ENCODE peak calls at places on chromosome 15, in four cellular contexts. O, V, E and L are unnamed samples.

GRCh38 chr15:97995881-97996603 is 35.5 kb downstream of the ARRDC4 start:
- DNase-seq in O (no peak), E (no peak), V (no peak), L (no peak)

GRCh38 chr15:37076543-37076942 is 23.8 kb downstream of the MEIS2 start:
- DNase-seq in O (no peak), E (no peak), V (no peak), L (no peak)

GRCh38 chr15:72503147-72503546 is 29.0 kb downstream of the ARIH1 start:
- DNase-seq in O (no peak), V (no peak), E (no peak), L (no peak)

GRCh38 chr15:58690703-58691102 is 58.8 kb downstream of the ADAM10 start:
- DNase-seq in V (no peak), E (no peak), O (peak; percentile 5), L (no peak)

GRCh38 chr15:60128000-60128376 is 123.9 kb downstream of the FOXB1 start:
- DNase-seq in O (no peak), E (no peak), V (no peak), L (no peak)

GRCh38 chr15:26981492-26981891 is 10.5 kb downstream of the GABRG3 start:
- DNase-seq in V (no peak), E (no peak), O (no peak), L (no peak)

GRCh38 chr15:31516874-31517273 is 190.2 kb downstream of the KLF13 start:
- DNase-seq in V (no peak), E (no peak), O (no peak), L (no peak)

GRCh38 chr15:100043069-100043641 is 298.6 kb downstream of the ADAMTS17 start:
- DNase-seq in E (no peak), V (peak; percentile 48), O (no peak), L (no peak)

GRCh38 chr15:93415576-93415975 is 326.6 kb upstream of the RGMA start:
- DNase-seq in E (no peak), O (no peak), V (no peak), L (no peak)

GRCh38 chr15:57437564-57437963 is 61.3 kb downstream of the CGNL1 start:
- DNase-seq in E (no peak), V (no peak), O (no peak), L (no peak)

GRCh38 chr15:71202712-71203111 is 87.4 kb downstream of the THSD4 start:
- DNase-seq in E (no peak), V (no peak), O (no peak), L (no peak)

GRCh38 chr15:78301813-78302212 is 2.4 kb upstream of the SKIC8 start:
- DNase-seq in V (no peak), O (no peak), E (no peak), L (no peak)

GRCh38 chr15:52481915-52482314 is 46.8 kb downstream of the MYO5A start:
- DNase-seq in O (peak; percentile 91), V (no peak), E (no peak), L (peak; percentile 25)

GRCh38 chr15:39458131-39458530 is 122.7 kb upstream of the THBS1 start:
- DNase-seq in O (no peak), V (no peak), E (no peak), L (no peak)

GRCh38 chr15:35206060-35206675 is 121.1 kb upstream of the NANOGP8 start:
- DNase-seq in V (peak; percentile 4), E (no peak), O (no peak), L (no peak)

GRCh38 chr15:59380902-59381610 is 8.4 kb upstream of the MYO1E start:
- DNase-seq in O (no peak), V (no peak), E (no peak), L (no peak)

GRCh38 chr15:81449836-81450474 is 75.9 kb upstream of the TMC3 start:
- DNase-seq in O (no peak), E (no peak), V (no peak), L (no peak)

GRCh38 chr15:39657714-39658113 is 76.8 kb downstream of the THBS1 start:
- DNase-seq in V (no peak), E (no peak), O (no peak), L (no peak)

GRCh38 chr15:31400222-31400927 is 73.7 kb downstream of the KLF13 start:
- DNase-seq in E (no peak), V (no peak), O (no peak), L (no peak)

GRCh38 chr15:48358229-48358641 is 27.0 kb downstream of the DUT start:
- DNase-seq in E (no peak), O (no peak), V (no peak), L (no peak)

GRCh38 chr15:22904736-22905135 is 66.3 kb downstream of the NIPA2 start:
- DNase-seq in E (no peak), V (no peak), O (no peak), L (no peak)

GRCh38 chr15:36469567-36469966 is 109.9 kb upstream of the CDIN1 start:
- DNase-seq in V (no peak), E (no peak), O (no peak), L (no peak)

GRCh38 chr15:80606571-80606970 is 88.5 kb upstream of the ABHD17C start:
- DNase-seq in O (no peak), E (no peak), V (no peak), L (no peak)

GRCh38 chr15:45710657-45711056 is 75.8 kb downstream of the SQOR start:
- DNase-seq in V (no peak), O (no peak), E (no peak), L (no peak)

GRCh38 chr15:57321973-57322601 is 54.2 kb upstream of the CGNL1 start:
- DNase-seq in V (no peak), E (no peak), O (no peak), L (no peak)

GRCh38 chr15:72796515-72797337 is 13.2 kb upstream of the ADPGK start:
- DNase-seq in E (peak; percentile 66), O (peak; percentile 20), V (no peak), L (no peak)

GRCh38 chr15:60835974-60836373 is 357.0 kb upstream of the ICE2 start:
- DNase-seq in V (no peak), O (no peak), E (no peak), L (no peak)

GRCh38 chr15:41502787-41503668 is 9.4 kb downstream of the ITPKA start:
- DNase-seq in E (no peak), O (no peak), V (no peak), L (no peak)

GRCh38 chr15:87604857-87605446 is 651.6 kb downstream of the NTRK3 start:
- DNase-seq in V (no peak), E (no peak), O (no peak), L (no peak)

GRCh38 chr15:59116141-59116540 is 11.2 kb downstream of the CCNB2 start:
- DNase-seq in V (no peak), O (no peak), E (no peak), L (no peak)

GRCh38 chr15:67784057-67784781 is 41.1 kb upstream of the SKOR1 start:
- DNase-seq in V (no peak), E (no peak), O (peak; percentile 9), L (no peak)

GRCh38 chr15:68806220-68807105 is 14.2 kb downstream of the ANP32A start:
- DNase-seq in O (no peak), E (peak; percentile 27), V (no peak), L (no peak)
- H3K4me1 ChIP-seq in O (peaks cover 31% of the 10 kb centered on the region), E (no peaks in the 10 kb centered on the region), V (peaks cover 35% of the 10 kb centered on the region), L (peaks cover 14% of the 10 kb centered on the region)

GRCh38 chr15:29270169-29270955 is 740 bp upstream of the NSMCE3 start:
- DNase-seq in E (no peak), O (peak; percentile 83), V (no peak), L (no peak)
- H3K27ac ChIP-seq in E (peak overlapping the region; percentile 82), O (peak overlapping the region; percentile 97), V (peak overlapping the region; percentile 94), L (peak overlapping the region; percentile 94)

DNA sequence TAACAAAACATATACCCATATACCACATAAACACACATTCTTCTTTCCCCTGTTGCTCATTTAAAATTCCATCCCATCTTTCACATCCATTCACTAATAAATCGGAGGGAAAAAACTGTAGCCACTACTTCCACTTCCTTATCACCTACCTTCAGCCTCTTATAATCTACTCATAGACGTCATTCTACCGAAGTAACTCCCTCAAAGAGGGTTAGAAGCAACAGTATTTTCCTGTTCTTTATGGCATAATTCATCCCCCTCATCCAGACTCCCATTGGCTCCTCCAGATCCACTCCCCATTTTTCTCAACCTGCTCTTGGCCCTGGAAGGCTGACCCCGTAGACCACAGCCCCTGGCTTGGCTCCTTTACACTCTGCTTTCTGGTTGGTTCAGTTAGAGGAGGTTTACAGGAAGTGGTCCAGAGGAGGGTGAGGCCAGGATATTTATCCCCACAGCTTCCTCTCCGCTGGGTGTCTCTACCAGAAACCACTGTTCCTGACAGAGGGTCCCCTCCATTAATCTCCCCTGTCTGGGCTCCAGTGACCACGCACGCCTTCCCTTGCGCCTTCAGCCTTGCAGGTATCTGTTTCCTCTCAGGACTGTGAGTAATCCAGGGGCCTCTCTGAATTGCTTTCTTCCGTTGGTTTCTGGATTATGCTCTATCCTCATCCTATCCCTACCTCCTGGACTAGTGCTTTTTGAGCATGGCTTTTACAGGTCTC is 46.2 kb downstream of the FMN1 start:
- DNase-seq in V (no peak), E (no peak), O (peak; percentile 43), L (no peak)
- H3K4me3 ChIP-seq in V (no peak overlapping the region), E (no peak overlapping the region), O (peak overlapping the region; percentile 52), L (no peak overlapping the region)

GRCh38 chr15:88852476-88852875 is 42.9 kb downstream of the HAPLN3 start:
- DNase-seq in V (no peak), O (no peak), E (no peak), L (no peak)
- H3K4me1 ChIP-seq in V (no peaks in the 10 kb centered on the region), O (no peaks in the 10 kb centered on the region), E (no peaks in the 10 kb centered on the region), L (no peaks in the 10 kb centered on the region)

DNA sequence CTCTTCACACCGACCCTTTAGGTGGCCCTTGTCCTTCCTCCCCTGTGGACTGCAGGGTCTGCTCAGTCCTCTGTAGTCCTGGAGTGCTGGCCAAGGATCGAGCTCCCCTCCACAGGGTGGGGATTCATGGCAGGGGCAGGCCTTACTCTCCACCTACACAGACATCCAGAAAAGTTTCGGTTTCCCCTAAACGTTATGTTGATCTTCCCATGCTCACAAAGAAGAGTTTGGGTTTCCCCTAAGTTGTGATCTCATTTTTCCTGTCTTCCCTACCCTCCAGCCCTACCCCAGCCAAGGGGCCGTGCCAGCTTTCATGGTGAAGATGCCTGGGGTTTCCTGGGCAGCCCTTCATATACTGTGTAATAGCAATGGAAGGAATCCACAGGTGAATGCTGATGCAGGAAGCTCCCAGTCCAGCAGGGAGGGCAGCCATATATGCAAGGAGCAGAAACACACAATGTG is 10.3 kb downstream of the STOML1 start:
- DNase-seq in V (no peak), O (no peak), E (no peak), L (no peak)
- H3K27ac ChIP-seq in V (no peak overlapping the region), O (no peak overlapping the region), E (peak overlapping the region; percentile 97), L (no peak overlapping the region)